ENCODE peak calls at places on chromosomes 4 and X, in five cellular contexts. Z, K, B, V and I are unnamed samples. For H3K4me1, the result is how much of the 10 kb centered on the place peaks cover.

GRCh38 chr4:118270492-118270891 is 82.3 kb downstream of the PRSS12 start:
- DNase-seq in V (no peak), K (peak), Z (no peak), B (peak), I (no peak)

GRCh38 chr4:119628281-119629141 is at the start of gene PDE5A:
- DNase-seq in B (peak), K (peak), V (peak), Z (peak), I (peak)

GRCh38 chr4:108152980-108153379 is 15.8 kb downstream of the LEF1 start:
- DNase-seq in V (no peak), K (no peak), B (no peak), Z (no peak), I (no peak)

GRCh38 chr4:36196145-36196925 is 48.0 kb downstream of the ARAP2 start:
- DNase-seq in Z (no peak), K (no peak), B (no peak), V (no peak), I (peak)

GRCh38 chr4:161581262-161581661 is 582.5 kb downstream of the FSTL5 start:
- DNase-seq in K (no peak), Z (no peak), V (no peak), B (no peak), I (no peak)

GRCh38 chr4:124334119-124334518 is 378.4 kb downstream of the ANKRD50 start:
- DNase-seq in B (peak), K (peak), Z (peak), V (no peak), I (peak)

GRCh38 chr4:66178901-66179300 is 508.6 kb upstream of the EPHA5 start:
- DNase-seq in K (peak), Z (no peak), V (no peak), B (no peak), I (peak)

GRCh38 chrX:139640259-139640658 is 67.7 kb downstream of the MCF2 start:
- DNase-seq in V (no peak), K (no peak), B (no peak), Z (no peak), I (peak)

GRCh38 chr4:4408576-4409335 is 21.9 kb downstream of the NSG1 start:
- DNase-seq in B (no peak), K (no peak), V (no peak), Z (peak), I (no peak)

GRCh38 chr4:1199556-1200331 is 27.4 kb upstream of the SPON2 start:
- DNase-seq in Z (no peak), B (no peak), V (no peak), K (no peak), I (no peak)

GRCh38 chr4:183318656-183319055 is 1.4 kb downstream of the CLDN22 start:
- DNase-seq in V (no peak), Z (no peak), K (no peak), B (no peak), I (no peak)

GRCh38 chrX:33908898-33909297 is 223.2 kb downstream of the FAM47A start:
- DNase-seq in B (no peak), K (no peak), V (no peak), Z (no peak), I (no peak)

GRCh38 chr4:104795264-104795934 is 300.7 kb upstream of the CXXC4 start:
- DNase-seq in K (no peak), B (no peak), Z (no peak), V (no peak), I (no peak)

GRCh38 chr4:158681630-158682029 is 9.5 kb downstream of the ETFDH start:
- DNase-seq in K (no peak), V (no peak), Z (no peak), B (no peak), I (no peak)

GRCh38 chrX:119753639-119754257 is 4.6 kb upstream of the SOWAHD start:
- DNase-seq in K (no peak), Z (peak), V (peak), B (peak), I (no peak)

GRCh38 chr4:80370635-80371034 is 35.1 kb downstream of the CFAP299 start:
- DNase-seq in Z (no peak), K (no peak), V (no peak), B (no peak), I (no peak)

GRCh38 chr4:42104521-42104920 is 47.9 kb downstream of the BEND4 start:
- DNase-seq in K (no peak), Z (no peak), V (no peak), B (peak), I (peak)

GRCh38 chr4:178812866-178813265 is 1370.6 kb upstream of the AGA start:
- DNase-seq in B (no peak), K (no peak), Z (peak), V (no peak), I (no peak)

GRCh38 chr4:139849219-139849618 is 183.6 kb downstream of the MGST2 start:
- DNase-seq in V (no peak), K (no peak), B (no peak), Z (peak), I (no peak)

GRCh38 chrX:107118322-107119147 is at the start of gene RBM41:
- DNase-seq in Z (peak), B (peak), V (peak), K (peak), I (peak)

GRCh38 chrX:100368167-100368566 is 41.9 kb downstream of the PCDH19 start:
- DNase-seq in V (no peak), K (no peak), B (peak), Z (peak), I (no peak)

GRCh38 chrX:149950681-149951080 is 12.4 kb upstream of the EOLA2 start:
- DNase-seq in Z (no peak), B (peak), V (no peak), K (peak), I (no peak)

GRCh38 chrX:10922158-10922557 is 189.0 kb upstream of the HCCS start:
- DNase-seq in K (peak), V (no peak), Z (peak), B (peak), I (peak)

GRCh38 chr4:64068096-64068495 is 341.2 kb downstream of the TECRL start:
- DNase-seq in B (no peak), K (no peak), V (no peak), Z (no peak), I (peak)

GRCh38 chr4:76758290-76758882 is 139.6 kb downstream of the SOWAHB start:
- DNase-seq in K (peak), B (peak), Z (peak), V (no peak), I (no peak)

GRCh38 chr4:34953145-34953799 is 1291.0 kb downstream of the ARAP2 start:
- DNase-seq in V (no peak), K (no peak), B (no peak), Z (no peak), I (no peak)

GRCh38 chr4:168092176-168092712 is at the start of gene ANXA10:
- DNase-seq in K (no peak), B (no peak), Z (no peak), V (no peak), I (no peak)

GRCh38 chr4:92387459-92388069 is 83.8 kb downstream of the GRID2 start:
- DNase-seq in B (peak), V (no peak), K (peak), Z (no peak), I (peak)

GRCh38 chr4:92234393-92235176 is 69.2 kb upstream of the GRID2 start:
- DNase-seq in V (no peak), B (peak), K (peak), Z (peak), I (peak)

GRCh38 chr4:143667461-143667860 is 33.0 kb downstream of the FREM3 start:
- DNase-seq in V (no peak), K (no peak), B (peak), Z (no peak), I (peak)

GRCh38 chr4:188297873-188298272 is 158.6 kb downstream of the TRIML1 start:
- DNase-seq in Z (no peak), B (peak), V (no peak), K (no peak), I (no peak)

GRCh38 chr4:82223715-82224114 is 150.1 kb downstream of the HNRNPD start:
- DNase-seq in K (no peak), V (no peak), B (no peak), Z (no peak), I (no peak)

GRCh38 chrX:25555521-25555920 is 539.8 kb upstream of the ARX start:
- DNase-seq in Z (no peak), B (no peak), V (no peak), K (no peak), I (no peak)

GRCh38 chr4:181193162-181193930 is 1049.9 kb upstream of the TENM3 start:
- DNase-seq in V (no peak), Z (no peak), K (peak), B (no peak), I (no peak)

GRCh38 chrX:40908857-40909475 is 173.6 kb upstream of the MED14 start:
- DNase-seq in Z (no peak), V (no peak), K (peak), B (peak), I (peak)

GRCh38 chrX:11416600-11416999 is 123.4 kb downstream of the AMELX start:
- DNase-seq in Z (no peak), V (no peak), K (no peak), B (no peak), I (peak)

DNA sequence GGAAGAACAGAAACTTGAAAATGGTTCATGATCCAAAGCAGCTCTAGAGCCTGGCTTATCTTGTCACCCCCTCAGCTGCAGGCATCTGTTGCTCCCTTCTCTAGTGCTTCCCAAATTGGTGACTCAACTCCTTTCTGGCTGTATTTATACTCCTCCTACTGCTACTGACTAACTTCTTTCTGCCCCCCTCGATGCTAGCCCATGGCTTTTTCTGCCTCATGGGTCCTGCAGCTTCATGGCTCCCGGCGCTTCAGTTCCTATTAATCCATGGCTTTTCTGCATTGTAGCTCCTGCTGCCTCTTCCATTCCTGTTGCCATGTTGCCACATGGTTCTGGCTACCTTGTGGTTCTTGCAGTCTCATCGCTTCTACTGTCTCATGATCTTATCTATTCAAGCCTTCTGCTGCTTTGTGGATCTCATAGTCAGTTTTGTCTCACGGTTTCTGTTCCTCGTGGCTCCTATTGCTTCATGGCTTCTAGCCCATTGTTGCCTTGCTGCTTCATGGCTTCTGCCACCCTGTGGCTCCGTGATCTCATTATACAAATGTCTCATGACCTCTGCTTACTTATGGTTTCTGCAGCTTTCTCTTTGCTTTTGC is 48.1 kb downstream of the SMC1A start:
- DNase-seq in K (no peak), B (peak), Z (no peak), V (no peak), I (no peak)
- H3K27ac ChIP-seq in K (no peak), B (no peak), Z (no peak), V (no peak), I (no peak)

GRCh38 chr4:2867758-2868491 is 24.3 kb downstream of the ADD1 start:
- DNase-seq in Z (no peak), V (no peak), K (peak), B (peak), I (no peak)
- H3K4me1 ChIP-seq in Z (under half), V (under half), K (under half), B (under half), I (under half)

GRCh38 chrX:16712116-16712824 is at the start of gene CTPS2:
- DNase-seq in B (peak), K (peak), Z (peak), V (no peak), I (peak)
- H3K27ac ChIP-seq in B (peak), K (no peak), Z (no peak), V (peak), I (no peak)

GRCh38 chr4:184403384-184403781 is 71.0 kb downstream of the IRF2 start:
- DNase-seq in V (no peak), Z (no peak), B (peak), K (no peak), I (no peak)
- H3K4me1 ChIP-seq in V (under half), Z (under half), B (under half), K (under half), I (under half)

GRCh38 chr4:128809477-128810330 is at the start of gene JADE1:
- DNase-seq in B (peak), V (peak), Z (peak), K (peak), I (peak)

GRCh38 chr4:128812360-128812958 is 3.0 kb downstream of the JADE1 start:
- DNase-seq in B (peak), K (peak), V (no peak), Z (no peak), I (peak)

GRCh38 chr4:128810331-128810870 is 901 bp downstream of the JADE1 start:
- DNase-seq in Z (peak), V (peak), B (peak), K (no peak), I (peak)

GRCh38 chr4:128811571-128812359 is 2.3 kb downstream of the JADE1 start:
- DNase-seq in K (peak), Z (peak), B (peak), V (peak), I (peak)

DNA sequence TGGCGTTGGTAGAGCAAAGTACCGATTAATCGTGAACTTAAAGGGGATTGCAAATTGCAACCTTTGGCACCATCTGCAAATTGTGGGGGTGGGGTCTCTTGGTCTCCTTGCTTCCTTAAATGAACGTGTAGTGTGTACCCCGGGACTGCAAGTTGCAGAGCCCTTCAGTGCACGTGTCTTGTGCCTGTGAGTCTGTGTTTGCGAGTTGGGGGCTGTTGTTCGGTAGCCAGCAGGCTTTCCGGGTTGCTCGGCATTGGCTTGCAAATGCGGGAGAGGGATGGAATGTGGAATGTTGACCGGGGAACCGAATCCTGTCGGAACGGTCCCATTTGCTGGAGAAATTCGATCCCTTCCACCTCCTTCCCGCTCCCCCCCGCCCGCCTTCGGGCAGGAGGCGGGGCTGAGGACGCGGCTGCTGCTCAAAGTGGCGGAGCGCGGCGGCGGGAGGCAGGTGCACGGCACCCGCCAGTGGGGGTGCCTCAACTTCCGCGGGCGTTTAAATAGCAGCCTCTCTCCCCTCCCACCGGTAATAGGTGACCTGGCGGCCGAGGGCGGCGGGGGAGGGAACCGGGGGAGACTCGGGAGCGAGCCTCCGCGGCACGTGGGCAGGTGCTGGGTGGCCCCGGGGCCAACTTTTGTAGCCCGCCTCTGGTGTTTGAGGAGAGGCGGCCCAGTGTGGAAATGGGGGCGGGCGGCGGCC is 1.5 kb downstream of the JADE1 start:
- DNase-seq in B (peak), Z (peak), K (peak), V (peak), I (peak)
- H3K27ac ChIP-seq in B (peak), Z (peak), K (peak), V (peak), I (no peak)

GRCh38 chr4:78781086-78781630 is 5.0 kb downstream of the BMP2K start:
- DNase-seq in K (no peak), B (no peak), V (no peak), Z (no peak), I (no peak)
- H3K4me1 ChIP-seq in K (under half), B (under half), V (under half), Z (under half), I (under half)